ENCODE peak calls at places on chromosomes 13 and 19, in four cellular contexts. P is IMR-90, E is GM12878, C is HepG2. H is an unnamed sample.

GRCh38 chr13:24784319-24784718 is 20.4 kb downstream of the RNF17 start:
- DNase-seq in C (no peak), P (no peak), E (no peak), H (no peak)

GRCh38 chr19:604355-604754 is 14.7 kb downstream of the HCN2 start:
- DNase-seq in C (no peak), E (no peak), P (no peak), H (peak; percentile 89)

GRCh38 chr13:112061367-112062046 is 5.4 kb upstream of the SOX1 start:
- DNase-seq in P (no peak), C (no peak), E (no peak), H (no peak)

GRCh38 chr13:114127473-114128347 is 4.7 kb downstream of the RASA3 start:
- DNase-seq in E (no peak), C (no peak), P (no peak), H (no peak)

GRCh38 chr19:58350001-58350801 is 3.1 kb downstream of the A1BG start:
- DNase-seq in C (no peak), E (no peak), P (no peak), H (no peak)

GRCh38 chr19:42394751-42395150 is 4.7 kb upstream of the CNFN start:
- DNase-seq in E (no peak), P (peak; percentile 10), C (no peak), H (no peak)

GRCh38 chr19:40252395-40252794 is 25.9 kb upstream of the CCNP start:
- DNase-seq in C (no peak), P (no peak), E (no peak), H (no peak)

GRCh38 chr13:28047784-28048388 is 52.5 kb downstream of the FLT3 start:
- DNase-seq in E (peak; percentile 94), C (no peak), P (peak; percentile 79), H (no peak)

GRCh38 chr19:16920816-16921529 is 32.2 kb downstream of the F2RL3 start:
- DNase-seq in C (no peak), E (no peak), P (peak; percentile 88), H (no peak)

GRCh38 chr13:113552079-113552478 is 32.5 kb upstream of the TFDP1 start:
- DNase-seq in P (no peak), C (no peak), E (no peak), H (no peak)

GRCh38 chr13:22703601-22704209 is 477.1 kb upstream of the SGCG start:
- DNase-seq in C (no peak), P (no peak), E (no peak), H (no peak)

GRCh38 chr19:952680-953500 is 27.1 kb downstream of the ARID3A start:
- DNase-seq in P (no peak), C (peak; percentile 95), E (no peak), H (no peak)

GRCh38 chr13:33224191-33224590 is 61.4 kb downstream of the STARD13 start:
- DNase-seq in P (no peak), E (no peak), C (no peak), H (no peak)

GRCh38 chr13:114100446-114101320 is 31.7 kb downstream of the RASA3 start:
- DNase-seq in E (no peak), C (no peak), P (no peak), H (peak; percentile 39)

DNA sequence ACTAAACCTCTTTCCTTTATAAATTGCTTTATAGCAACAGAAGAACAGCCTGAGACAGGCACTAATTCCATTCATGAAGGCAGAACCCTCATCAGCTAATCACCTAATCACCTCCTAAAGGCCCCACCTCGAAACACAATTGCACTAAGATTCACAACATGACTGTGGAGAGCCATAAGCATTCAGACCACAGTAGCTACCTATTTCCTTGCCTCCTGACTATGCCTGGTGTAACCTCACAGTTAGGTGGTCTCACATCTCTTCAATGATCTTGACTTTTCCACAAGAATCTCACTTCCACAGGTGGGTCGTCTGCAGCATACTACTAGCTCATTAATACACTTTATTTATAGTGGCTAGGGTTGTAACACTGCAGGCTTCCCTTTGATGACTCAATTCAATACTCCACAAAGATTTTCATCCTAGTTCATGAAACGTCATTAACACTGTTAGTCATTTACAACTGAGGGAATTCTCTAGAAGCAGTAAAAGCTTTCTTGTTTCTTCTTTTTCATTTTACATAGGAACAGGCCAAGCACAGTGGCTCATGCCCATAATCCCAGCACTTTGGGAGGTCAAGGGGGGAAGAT is 27.1 kb downstream of the STK24 start:
- DNase-seq in P (peak; percentile 60), E (no peak), C (no peak), H (no peak)
- TF ChIP-seq MXI1 in P (no peak), E (no peak), C (no peak), H (no peak)

DNA sequence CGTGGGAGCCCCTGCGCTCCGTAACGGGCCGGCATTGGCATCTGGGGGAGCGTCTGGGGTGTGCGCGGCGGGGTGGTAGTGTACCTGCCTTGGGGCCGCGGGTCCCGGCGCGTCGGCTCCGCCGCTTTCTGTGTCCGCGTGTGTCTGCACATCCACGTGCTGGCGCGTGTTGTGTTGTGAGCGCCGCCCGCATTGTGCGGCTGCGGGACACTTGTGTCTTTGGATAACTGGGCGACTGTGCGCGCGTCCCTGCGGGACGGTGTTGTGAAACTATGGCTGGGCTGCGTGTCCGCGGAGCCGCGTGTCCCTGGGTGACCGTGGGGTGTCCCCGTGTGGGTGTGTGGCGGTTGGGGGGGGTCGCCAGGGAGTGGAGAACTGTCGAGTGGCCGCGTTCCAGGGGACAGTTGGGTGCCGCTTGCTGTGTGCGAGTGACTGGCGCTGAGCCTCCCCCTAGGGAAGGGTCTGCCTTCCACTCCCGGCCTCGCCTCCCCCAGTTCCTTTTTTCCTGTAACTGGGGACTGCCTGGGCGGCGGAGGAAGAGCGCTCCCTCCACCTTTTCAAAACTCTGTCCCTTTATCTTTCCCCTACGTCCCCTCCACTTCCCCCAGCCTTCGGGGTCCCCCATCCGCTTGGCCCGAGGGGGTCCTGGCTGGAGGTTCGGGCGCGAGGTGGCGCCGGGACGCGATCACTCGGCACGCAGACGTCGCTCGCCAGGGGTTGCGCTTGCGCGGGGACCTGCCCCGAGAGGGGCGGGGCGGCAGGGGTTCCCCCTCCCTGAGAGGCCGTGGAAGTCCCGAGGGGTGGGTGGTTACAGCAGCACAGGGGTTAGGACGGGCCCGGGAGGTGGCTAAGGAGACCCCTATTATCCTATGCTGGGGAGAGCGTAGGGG is 5.6 kb upstream of the NFIC start:
- DNase-seq in P (no peak), E (no peak), C (no peak), H (peak; percentile 83)
- TF ChIP-seq MXI1 in P (peak; percentile 98), E (peak; percentile 87), C (no peak), H (peak; percentile 95)

GRCh38 chr19:29671393-29672076 is 6.3 kb downstream of the PLEKHF1 start:
- DNase-seq in C (peak; percentile 76), E (peak; percentile 88), P (no peak), H (no peak)

GRCh38 chr19:29672319-29672932 is 7.2 kb downstream of the PLEKHF1 start:
- DNase-seq in P (no peak), E (no peak), C (no peak), H (no peak)

GRCh38 chr19:29673451-29674371 is 8.4 kb downstream of the PLEKHF1 start:
- DNase-seq in C (no peak), P (no peak), E (no peak), H (no peak)

GRCh38 chr19:29674374-29675119 is 9.3 kb downstream of the PLEKHF1 start:
- DNase-seq in P (no peak), E (no peak), C (no peak), H (no peak)

GRCh38 chr19:29672933-29673336 is 7.7 kb downstream of the PLEKHF1 start:
- DNase-seq in E (peak; percentile 69), P (no peak), C (no peak), H (no peak)
- TF ChIP-seq MXI1 in E (no peak), P (no peak), C (no peak), H (no peak)

GRCh38 chr13:91305652-91306051 is 41.8 kb upstream of the MIR17HG start:
- DNase-seq in E (no peak), P (no peak), C (no peak), H (no peak)

GRCh38 chr13:91307887-91308286 is 39.6 kb upstream of the MIR17HG start:
- DNase-seq in E (no peak), P (no peak), C (no peak), H (no peak)

GRCh38 chr13:91302070-91302469 is 45.4 kb upstream of the MIR17HG start:
- DNase-seq in C (no peak), E (no peak), P (no peak), H (no peak)

GRCh38 chr13:91308299-91308698 is 39.2 kb upstream of the MIR17HG start:
- DNase-seq in E (no peak), P (no peak), C (no peak), H (no peak)

GRCh38 chr13:91304740-91305139 is 42.7 kb upstream of the MIR17HG start:
- DNase-seq in P (no peak), E (no peak), C (no peak), H (no peak)
- TF ChIP-seq MXI1 in P (no peak), E (no peak), C (no peak), H (no peak)

GRCh38 chr19:6521718-6522646 is 8.8 kb upstream of the TNFSF9 start:
- DNase-seq in P (no peak), C (no peak), E (peak; percentile 95), H (no peak)
- TF ChIP-seq MXI1 in P (no peak), C (no peak), E (peak; percentile 71), H (no peak)

GRCh38 chr13:41060723-41061074 is 610 bp upstream of the WBP4 start:
- DNase-seq in E (peak; percentile 73), C (peak; percentile 56), P (no peak), H (peak; percentile 75)
- TF ChIP-seq MXI1 in E (no peak), C (no peak), P (no peak), H (no peak)

DNA sequence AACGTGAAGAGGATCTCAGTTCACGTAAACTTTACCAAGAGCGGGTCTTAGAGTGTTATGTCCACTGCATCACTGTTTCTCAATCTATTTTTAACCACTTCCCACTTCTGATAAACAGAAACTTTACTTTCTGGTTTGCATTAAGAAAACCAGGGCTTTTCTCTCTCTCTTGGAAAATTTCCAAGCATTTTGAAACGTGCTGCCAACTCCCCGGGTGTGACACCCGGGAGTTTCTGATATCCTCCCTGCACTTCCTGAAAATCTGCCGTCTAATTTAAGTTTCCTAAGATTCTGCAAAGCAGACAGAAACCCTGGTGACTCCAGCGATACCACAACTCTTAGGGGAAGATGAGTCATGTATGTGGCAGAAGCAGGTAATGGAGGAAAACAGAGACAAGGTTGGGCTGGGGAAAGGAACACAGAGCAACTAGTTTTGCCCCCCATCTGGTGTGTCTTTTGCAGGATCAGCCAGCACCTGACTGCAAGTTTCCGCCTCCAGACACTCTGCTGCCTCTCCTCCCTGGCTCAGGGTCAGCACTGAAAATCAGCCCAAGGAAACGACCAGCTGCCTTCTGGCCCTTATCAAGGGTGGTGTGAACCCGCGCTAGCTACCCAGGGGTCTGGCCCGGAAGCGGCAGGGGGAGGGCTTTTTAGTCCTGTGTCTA is 11.4 kb upstream of the FFAR2 start:
- DNase-seq in P (no peak), C (no peak), E (no peak), H (no peak)
- TF ChIP-seq MXI1 in P (no peak), C (no peak), E (no peak), H (no peak)